ENCODE peak calls at places on chromosomes 16 and 17, in nine cellular contexts. I, M, W, X, L, S, V, B and K are unnamed samples. For H3K4me1, the result is how much of the 10 kb centered on the place peaks cover.

GRCh38 chr16:87086156-87086555 is 231.0 kb downstream of the C16orf95 start:
- DNase-seq in I (no peak), M (no peak), W (no peak), X (no peak), L (no peak), S (no peak), V (no peak), B (no peak), K (no peak)

GRCh38 chr17:73158133-73158532 is 6.7 kb upstream of the SSTR2 start:
- DNase-seq in I (no peak), M (no peak), W (no peak), X (no peak), L (no peak), S (no peak), V (no peak), B (no peak), K (no peak)

GRCh38 chr16:8565498-8565897 is 24.8 kb downstream of the TMEM114 start:
- DNase-seq in I (no peak), M (no peak), W (no peak), X (no peak), L (no peak), S (no peak), V (no peak), B (peak), K (no peak)

GRCh38 chr17:35313875-35314409 is 59.5 kb downstream of the SLFN11 start:
- DNase-seq in I (peak), M (no peak), W (peak), X (no peak), L (no peak), S (peak), V (no peak), B (no peak), K (no peak)

GRCh38 chr16:63188076-63188771 is 1152.0 kb upstream of the CDH8 start:
- DNase-seq in I (no peak), M (no peak), W (no peak), X (no peak), L (no peak), S (no peak), V (peak), B (no peak), K (peak)

GRCh38 chr17:72984145-72984924 is 108.2 kb downstream of the SLC39A11 start:
- DNase-seq in I (no peak), M (no peak), W (no peak), X (no peak), L (no peak), S (no peak), V (no peak), B (no peak), K (no peak)

GRCh38 chr16:78137179-78137578 is 37.7 kb downstream of the WWOX start:
- DNase-seq in I (no peak), M (no peak), W (no peak), X (no peak), L (no peak), S (no peak), V (no peak), B (no peak), K (no peak)

GRCh38 chr17:55259684-55260111 is 5.1 kb upstream of the HLF start:
- DNase-seq in I (no peak), M (no peak), W (no peak), X (no peak), L (no peak), S (no peak), V (no peak), B (no peak), K (no peak)

GRCh38 chr17:42999003-42999525 is 845 bp downstream of the RPL27 start:
- DNase-seq in I (no peak), M (no peak), W (no peak), X (no peak), L (no peak), S (no peak), V (no peak), B (no peak), K (no peak)

GRCh38 chr17:74157366-74157765 is 46.1 kb upstream of the RPL38 start:
- DNase-seq in I (no peak), M (no peak), W (no peak), X (no peak), L (no peak), S (peak), V (no peak), B (no peak), K (no peak)

GRCh38 chr16:67431805-67432476 is 1.0 kb downstream of the HSD11B2 start:
- DNase-seq in I (no peak), M (no peak), W (no peak), X (no peak), L (no peak), S (no peak), V (peak), B (no peak), K (peak)

GRCh38 chr16:48081656-48082055 is 74.1 kb downstream of the ABCC12 start:
- DNase-seq in I (no peak), M (no peak), W (no peak), X (no peak), L (no peak), S (no peak), V (no peak), B (no peak), K (no peak)

GRCh38 chr17:56913000-56913866 is 616 bp downstream of the TRIM25 start:
- DNase-seq in I (no peak), M (peak), W (peak), X (peak), L (no peak), S (peak), V (peak), B (peak), K (peak)

GRCh38 chr17:71434716-71435115 is 686.1 kb upstream of the SOX9 start:
- DNase-seq in I (no peak), M (no peak), W (no peak), X (no peak), L (no peak), S (no peak), V (no peak), B (no peak), K (no peak)

GRCh38 chr17:67421869-67422273 is 44.8 kb downstream of the PITPNC1 start:
- DNase-seq in I (no peak), M (no peak), W (no peak), X (peak), L (no peak), S (no peak), V (peak), B (no peak), K (peak)

GRCh38 chr17:36842231-36842630 is 95.0 kb upstream of the LHX1 start:
- DNase-seq in I (no peak), M (no peak), W (no peak), X (no peak), L (peak), S (no peak), V (no peak), B (no peak), K (no peak)

GRCh38 chr17:57471941-57472368 is 215.6 kb downstream of the MSI2 start:
- DNase-seq in I (no peak), M (no peak), W (no peak), X (no peak), L (no peak), S (no peak), V (no peak), B (no peak), K (no peak)

GRCh38 chr16:27174007-27174406 is 29.3 kb upstream of the KDM8 start:
- DNase-seq in I (no peak), M (no peak), W (no peak), X (no peak), L (no peak), S (no peak), V (no peak), B (no peak), K (peak)

GRCh38 chr17:80229011-80229410 is 8.8 kb downstream of the SLC26A11 start:
- DNase-seq in I (no peak), M (no peak), W (no peak), X (no peak), L (peak), S (no peak), V (no peak), B (no peak), K (no peak)

GRCh38 chr16:2325181-2325580 is 15.3 kb downstream of the ABCA3 start:
- DNase-seq in I (no peak), M (no peak), W (no peak), X (no peak), L (no peak), S (peak), V (no peak), B (no peak), K (no peak)

DNA sequence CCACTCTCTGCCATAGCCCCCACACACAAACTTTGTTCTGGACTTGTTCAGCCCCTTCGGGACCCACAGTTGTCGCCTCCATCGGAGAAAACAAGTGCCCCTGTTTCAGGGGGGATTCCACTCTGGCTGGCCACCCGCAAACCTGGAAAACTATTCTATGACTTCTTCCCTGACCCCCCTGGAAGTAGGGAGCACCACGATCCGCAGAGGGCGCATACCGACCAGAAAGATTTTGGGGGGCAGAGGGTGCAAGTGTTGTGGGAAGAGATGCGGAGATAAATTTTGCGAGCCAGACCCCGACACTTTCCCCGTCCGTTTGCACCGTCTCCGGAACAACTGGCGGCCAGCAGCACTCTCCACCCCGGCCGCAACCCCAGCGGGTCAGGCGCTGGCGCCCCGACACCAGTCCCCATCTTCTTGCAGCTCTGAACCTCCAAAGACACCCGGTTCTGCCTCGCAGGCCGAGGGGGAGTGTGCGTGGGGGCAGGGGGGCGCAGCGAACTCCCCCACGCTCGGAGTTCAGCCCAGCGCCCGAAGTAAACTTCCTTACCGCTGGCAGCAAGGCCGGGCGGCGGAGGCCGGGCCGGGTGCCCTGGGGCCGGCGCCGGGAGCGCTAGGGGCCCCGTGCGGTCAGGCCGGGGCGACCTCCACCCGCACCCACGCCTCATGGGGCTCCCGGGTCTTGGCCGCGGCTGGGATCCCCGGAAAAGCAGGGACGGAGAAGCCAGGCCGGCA is 744 bp downstream of the SALL1 start:
- DNase-seq in I (no peak), M (peak), W (peak), X (no peak), L (no peak), S (no peak), V (no peak), B (no peak), K (no peak)
- H3K4me3 ChIP-seq in I (peak), M (peak), W (peak), X (no peak), L (no peak), S (no peak), V (peak), B (no peak), K (peak)

GRCh38 chr16:89687092-89687940 is 827 bp downstream of the CDK10 start:
- DNase-seq in I (no peak), M (no peak), W (no peak), X (peak), L (peak), S (no peak), V (peak), B (peak), K (peak)
- H3K27ac ChIP-seq in I (peak), M (peak), W (peak), X (peak), L (peak), S (peak), V (peak), B (peak), K (peak)

GRCh38 chr16:70710422-70711210 is 24.8 kb upstream of the MTSS2 start:
- DNase-seq in I (no peak), M (no peak), W (no peak), X (no peak), L (no peak), S (no peak), V (no peak), B (no peak), K (no peak)
- H3K4me1 ChIP-seq in I (half or more), M (half or more), W (under half), X (under half), L (half or more), S (under half), V (under half), B (under half), K (under half)

GRCh38 chr17:3751836-3752235 is 28.1 kb downstream of the HASPIN start:
- DNase-seq in I (no peak), M (no peak), W (no peak), X (no peak), L (no peak), S (no peak), V (no peak), B (no peak), K (no peak)

GRCh38 chr17:3755335-3756030 is 31.8 kb downstream of the HASPIN start:
- DNase-seq in I (no peak), M (no peak), W (no peak), X (peak), L (no peak), S (no peak), V (no peak), B (no peak), K (no peak)

GRCh38 chr17:3754066-3754457 is 30.4 kb downstream of the HASPIN start:
- DNase-seq in I (no peak), M (no peak), W (no peak), X (no peak), L (no peak), S (no peak), V (no peak), B (no peak), K (no peak)

GRCh38 chr17:3750926-3751325 is 27.2 kb downstream of the HASPIN start:
- DNase-seq in I (no peak), M (no peak), W (no peak), X (no peak), L (no peak), S (no peak), V (no peak), B (no peak), K (peak)

GRCh38 chr17:3754458-3755334 is 31.0 kb downstream of the HASPIN start:
- DNase-seq in I (no peak), M (peak), W (no peak), X (peak), L (peak), S (peak), V (peak), B (no peak), K (peak)
- H3K4me3 ChIP-seq in I (peak), M (no peak), W (no peak), X (peak), L (peak), S (peak), V (peak), B (no peak), K (no peak)

GRCh38 chr16:20720251-20720650 is 21.4 kb downstream of the THUMPD1 start:
- DNase-seq in I (no peak), M (no peak), W (no peak), X (no peak), L (no peak), S (no peak), V (no peak), B (no peak), K (no peak)
- H3K27ac ChIP-seq in I (no peak), M (no peak), W (no peak), X (no peak), L (no peak), S (no peak), V (no peak), B (no peak), K (no peak)

GRCh38 chr16:4613636-4614570 is 785 bp downstream of the UBALD1 start:
- DNase-seq in I (no peak), M (peak), W (peak), X (peak), L (peak), S (peak), V (no peak), B (peak), K (no peak)

GRCh38 chr16:4616047-4616811 is 1.5 kb upstream of the UBALD1 start:
- DNase-seq in I (peak), M (peak), W (peak), X (peak), L (peak), S (peak), V (peak), B (peak), K (peak)

GRCh38 chr16:4615389-4616046 is 830 bp upstream of the UBALD1 start:
- DNase-seq in I (no peak), M (no peak), W (peak), X (no peak), L (peak), S (no peak), V (peak), B (no peak), K (no peak)

GRCh38 chr16:4612977-4613635 is 1.6 kb downstream of the UBALD1 start:
- DNase-seq in I (no peak), M (no peak), W (no peak), X (no peak), L (no peak), S (no peak), V (no peak), B (no peak), K (no peak)

DNA sequence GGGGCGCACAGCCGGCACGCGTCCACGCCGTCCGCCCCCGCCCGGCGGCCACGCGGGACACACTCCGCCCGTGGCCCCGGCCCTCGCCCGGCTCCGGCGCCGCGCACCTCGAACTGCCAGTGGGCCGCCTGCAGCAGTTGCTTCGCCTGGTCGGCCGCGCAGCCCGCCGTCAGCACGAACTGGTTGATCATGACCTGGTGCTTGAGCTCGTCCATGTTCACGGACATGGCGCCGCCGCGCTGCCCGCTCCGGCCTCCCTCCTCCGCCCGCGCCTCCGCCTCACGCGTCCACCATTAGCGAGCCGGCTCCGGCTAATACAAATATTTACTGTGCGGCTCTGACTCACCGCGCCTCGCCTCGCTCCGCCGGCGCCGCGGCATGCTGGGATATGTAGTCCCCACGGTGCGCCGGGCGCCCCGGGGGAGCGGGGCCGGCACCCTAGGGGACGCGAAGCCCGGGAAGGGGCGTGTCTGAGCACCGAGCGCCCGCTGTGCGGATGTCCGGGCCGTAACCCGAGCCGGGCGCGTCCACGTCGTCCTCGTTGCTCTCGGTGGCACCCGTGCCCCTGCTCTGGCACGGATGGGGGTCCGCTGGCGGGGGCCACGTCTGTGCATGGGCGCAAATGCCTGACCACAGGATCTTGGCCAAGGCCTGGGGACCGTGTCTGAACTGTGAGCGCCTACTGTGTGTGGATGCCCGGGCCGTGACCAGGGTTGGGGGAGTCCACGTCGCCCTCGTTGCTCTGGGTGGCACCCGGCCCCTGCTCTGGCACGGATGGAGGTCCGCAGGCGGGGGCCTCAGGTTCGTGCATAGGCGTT is at the start of gene UBALD1:
- DNase-seq in I (peak), M (peak), W (peak), X (peak), L (peak), S (peak), V (peak), B (peak), K (peak)
- H3K4me1 ChIP-seq in I (half or more), M (under half), W (under half), X (half or more), L (half or more), S (under half), V (under half), B (under half), K (under half)

GRCh38 chr17:7179317-7180254 is at the start of gene ASGR1:
- DNase-seq in I (no peak), M (no peak), W (no peak), X (no peak), L (no peak), S (no peak), V (no peak), B (no peak), K (peak)
- H3K4me3 ChIP-seq in I (peak), M (peak), W (no peak), X (no peak), L (peak), S (no peak), V (no peak), B (peak), K (no peak)

GRCh38 chr17:41659813-41660212 is 28.9 kb upstream of the EIF1 start:
- DNase-seq in I (no peak), M (no peak), W (no peak), X (no peak), L (no peak), S (no peak), V (no peak), B (no peak), K (no peak)
- H3K27ac ChIP-seq in I (no peak), M (no peak), W (no peak), X (no peak), L (no peak), S (no peak), V (no peak), B (no peak), K (no peak)

DNA sequence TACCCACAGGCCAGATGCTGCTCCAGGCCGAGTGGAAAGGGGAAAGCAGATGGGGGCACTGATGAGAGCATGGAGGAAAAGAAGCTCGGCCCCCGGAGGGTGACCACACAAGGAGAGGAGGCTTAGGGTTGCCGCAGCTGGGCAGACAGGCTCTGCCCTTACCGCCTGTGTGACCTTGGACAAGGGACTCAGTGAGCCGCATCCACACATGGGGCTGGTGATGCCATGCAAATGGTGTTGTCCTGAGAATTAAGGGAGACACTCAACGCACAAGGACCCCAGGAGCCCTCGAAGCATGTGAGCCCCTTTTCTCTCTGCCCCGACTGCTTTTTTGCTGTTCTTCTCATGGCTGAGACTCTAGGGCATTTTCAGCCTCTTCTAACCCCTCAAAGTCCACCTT is 61.0 kb downstream of the PLXDC1 start:
- DNase-seq in I (no peak), M (no peak), W (no peak), X (no peak), L (no peak), S (no peak), V (no peak), B (no peak), K (no peak)
- H3K4me1 ChIP-seq in I (under half), M (under half), W (under half), X (under half), L (under half), S (under half), V (under half), B (under half), K (under half)